ENCODE peak calls at places on chromosomes 4 and X, in seven cellular contexts. One of them, this sample, is unnamed.

GRCh38 chr4:10803944-10804343 is 119.4 kb upstream of the CLNK start:
- DNase-seq in amniotic stem cell: no peak
- DNase-seq in T-helper 9 cell: no peak
- DNase-seq in NCI-H2081: no peak
- DNase-seq in hypothalamus: no peak
- DNase-seq in GM23248: peak
- DNase-seq in cardiac fibroblast: no peak
- DNase-seq in this sample: no peak

GRCh38 chrX:18026171-18026570 is 165.1 kb upstream of the RAI2 start:
- DNase-seq in hypothalamus: no peak
- DNase-seq in T-helper 9 cell: no peak
- DNase-seq in GM23248: no peak
- DNase-seq in cardiac fibroblast: no peak
- DNase-seq in NCI-H2081: no peak
- DNase-seq in amniotic stem cell: no peak
- DNase-seq in this sample: no peak

GRCh38 chr4:185112104-185112503 is 31.0 kb upstream of the SLC25A4 start:
- DNase-seq in hypothalamus: no peak
- DNase-seq in GM23248: peak
- DNase-seq in cardiac fibroblast: peak
- DNase-seq in T-helper 9 cell: no peak
- DNase-seq in NCI-H2081: no peak
- DNase-seq in amniotic stem cell: peak
- DNase-seq in this sample: peak

GRCh38 chr4:100208964-100209363 is 18.7 kb upstream of the DDIT4L start:
- DNase-seq in GM23248: no peak
- DNase-seq in cardiac fibroblast: no peak
- DNase-seq in T-helper 9 cell: no peak
- DNase-seq in amniotic stem cell: no peak
- DNase-seq in hypothalamus: no peak
- DNase-seq in NCI-H2081: no peak
- DNase-seq in this sample: no peak

GRCh38 chr4:61202638-61203495 is 2.7 kb downstream of the ADGRL3 start:
- DNase-seq in T-helper 9 cell: no peak
- DNase-seq in cardiac fibroblast: peak
- DNase-seq in amniotic stem cell: no peak
- DNase-seq in GM23248: no peak
- DNase-seq in hypothalamus: peak
- DNase-seq in NCI-H2081: peak
- DNase-seq in this sample: peak

GRCh38 chrX:8147216-8147615 is 23.9 kb downstream of the VCX2 start:
- DNase-seq in amniotic stem cell: no peak
- DNase-seq in GM23248: no peak
- DNase-seq in T-helper 9 cell: no peak
- DNase-seq in hypothalamus: no peak
- DNase-seq in cardiac fibroblast: no peak
- DNase-seq in NCI-H2081: no peak
- DNase-seq in this sample: no peak

GRCh38 chr4:98284640-98285046 is 23.5 kb downstream of the RAP1GDS1 start:
- DNase-seq in cardiac fibroblast: no peak
- DNase-seq in NCI-H2081: no peak
- DNase-seq in GM23248: peak
- DNase-seq in hypothalamus: no peak
- DNase-seq in amniotic stem cell: no peak
- DNase-seq in T-helper 9 cell: no peak
- DNase-seq in this sample: peak

GRCh38 chr4:169090479-169091215 is 80.6 kb upstream of the CBR4 start:
- DNase-seq in GM23248: no peak
- DNase-seq in cardiac fibroblast: no peak
- DNase-seq in hypothalamus: no peak
- DNase-seq in T-helper 9 cell: no peak
- DNase-seq in amniotic stem cell: no peak
- DNase-seq in NCI-H2081: no peak
- DNase-seq in this sample: no peak

GRCh38 chrX:13816899-13817298 is at the start of gene GPM6B:
- DNase-seq in T-helper 9 cell: no peak
- DNase-seq in GM23248: no peak
- DNase-seq in hypothalamus: peak
- DNase-seq in amniotic stem cell: no peak
- DNase-seq in NCI-H2081: no peak
- DNase-seq in cardiac fibroblast: no peak
- DNase-seq in this sample: no peak

GRCh38 chrX:120759685-120760084 is 116.0 kb downstream of the CT47B1 start:
- DNase-seq in T-helper 9 cell: no peak
- DNase-seq in amniotic stem cell: no peak
- DNase-seq in GM23248: no peak
- DNase-seq in NCI-H2081: no peak
- DNase-seq in hypothalamus: no peak
- DNase-seq in cardiac fibroblast: no peak
- DNase-seq in this sample: no peak

GRCh38 chr4:185535818-185536729 is 767 bp upstream of the PDLIM3 start:
- DNase-seq in amniotic stem cell: no peak
- DNase-seq in T-helper 9 cell: no peak
- DNase-seq in cardiac fibroblast: peak
- DNase-seq in hypothalamus: no peak
- DNase-seq in NCI-H2081: no peak
- DNase-seq in GM23248: peak
- DNase-seq in this sample: no peak

GRCh38 chr4:137994858-137995257 is 247.3 kb downstream of the SLC7A11 start:
- DNase-seq in NCI-H2081: no peak
- DNase-seq in hypothalamus: no peak
- DNase-seq in cardiac fibroblast: peak
- DNase-seq in T-helper 9 cell: no peak
- DNase-seq in amniotic stem cell: no peak
- DNase-seq in GM23248: peak
- DNase-seq in this sample: no peak

GRCh38 chrX:13837290-13837745 is 20.4 kb upstream of the GPM6B start:
- DNase-seq in GM23248: no peak
- DNase-seq in T-helper 9 cell: no peak
- DNase-seq in cardiac fibroblast: peak
- DNase-seq in amniotic stem cell: no peak
- DNase-seq in NCI-H2081: no peak
- DNase-seq in hypothalamus: peak
- DNase-seq in this sample: no peak

GRCh38 chr4:106041294-106042002 is 146.2 kb downstream of the NPNT start:
- DNase-seq in cardiac fibroblast: no peak
- DNase-seq in T-helper 9 cell: no peak
- DNase-seq in hypothalamus: no peak
- DNase-seq in GM23248: peak
- DNase-seq in NCI-H2081: no peak
- DNase-seq in amniotic stem cell: no peak
- DNase-seq in this sample: no peak

GRCh38 chr4:3807861-3808521 is 41.8 kb downstream of the ADRA2C start:
- DNase-seq in T-helper 9 cell: no peak
- DNase-seq in amniotic stem cell: no peak
- DNase-seq in NCI-H2081: no peak
- DNase-seq in hypothalamus: no peak
- DNase-seq in cardiac fibroblast: no peak
- DNase-seq in GM23248: no peak
- DNase-seq in this sample: no peak

GRCh38 chrX:85988353-85988752 is 59.0 kb downstream of the CHM start:
- DNase-seq in GM23248: no peak
- DNase-seq in amniotic stem cell: no peak
- DNase-seq in T-helper 9 cell: no peak
- DNase-seq in hypothalamus: no peak
- DNase-seq in cardiac fibroblast: no peak
- DNase-seq in NCI-H2081: no peak
- DNase-seq in this sample: no peak

GRCh38 chr4:1249731-1250526 is 999 bp upstream of the CTBP1 start:
- DNase-seq in hypothalamus: peak
- DNase-seq in T-helper 9 cell: peak
- DNase-seq in GM23248: peak
- DNase-seq in NCI-H2081: peak
- DNase-seq in cardiac fibroblast: peak
- DNase-seq in amniotic stem cell: no peak
- DNase-seq in this sample: no peak

GRCh38 chr4:45518832-45519231 is 605.0 kb downstream of the GABRG1 start:
- DNase-seq in cardiac fibroblast: no peak
- DNase-seq in GM23248: no peak
- DNase-seq in T-helper 9 cell: no peak
- DNase-seq in NCI-H2081: no peak
- DNase-seq in hypothalamus: no peak
- DNase-seq in amniotic stem cell: no peak
- DNase-seq in this sample: no peak

GRCh38 chrX:107683124-107683895 is 55.0 kb downstream of the PRPS1 start:
- DNase-seq in hypothalamus: no peak
- DNase-seq in amniotic stem cell: no peak
- DNase-seq in NCI-H2081: no peak
- DNase-seq in T-helper 9 cell: no peak
- DNase-seq in GM23248: peak
- DNase-seq in cardiac fibroblast: peak
- DNase-seq in this sample: no peak

GRCh38 chr4:22477136-22477793 is 38.6 kb downstream of the ADGRA3 start:
- DNase-seq in NCI-H2081: no peak
- DNase-seq in GM23248: no peak
- DNase-seq in amniotic stem cell: no peak
- DNase-seq in T-helper 9 cell: no peak
- DNase-seq in cardiac fibroblast: no peak
- DNase-seq in hypothalamus: no peak
- DNase-seq in this sample: no peak

GRCh38 chr4:99389606-99390005 is 37.1 kb upstream of the ADH1C start:
- DNase-seq in T-helper 9 cell: no peak
- DNase-seq in GM23248: peak
- DNase-seq in amniotic stem cell: no peak
- DNase-seq in NCI-H2081: no peak
- DNase-seq in hypothalamus: no peak
- DNase-seq in cardiac fibroblast: peak
- DNase-seq in this sample: no peak

GRCh38 chr4:137378393-137379290 is 153.7 kb downstream of the PCDH18 start:
- DNase-seq in hypothalamus: no peak
- DNase-seq in amniotic stem cell: no peak
- DNase-seq in cardiac fibroblast: no peak
- DNase-seq in NCI-H2081: no peak
- DNase-seq in T-helper 9 cell: no peak
- DNase-seq in GM23248: peak
- DNase-seq in this sample: peak

GRCh38 chrX:7927259-7928167 is at the start of gene PNPLA4:
- DNase-seq in NCI-H2081: peak
- DNase-seq in hypothalamus: peak
- DNase-seq in cardiac fibroblast: peak
- DNase-seq in T-helper 9 cell: peak
- DNase-seq in GM23248: peak
- DNase-seq in amniotic stem cell: peak
- DNase-seq in this sample: peak

GRCh38 chr4:39626261-39626660 is 12.4 kb downstream of the SMIM14 start:
- DNase-seq in GM23248: no peak
- DNase-seq in NCI-H2081: no peak
- DNase-seq in hypothalamus: no peak
- DNase-seq in T-helper 9 cell: no peak
- DNase-seq in cardiac fibroblast: no peak
- DNase-seq in amniotic stem cell: no peak
- DNase-seq in this sample: no peak

GRCh38 chr4:139595989-139596679 is 40.1 kb upstream of the SETD7 start:
- DNase-seq in NCI-H2081: no peak
- DNase-seq in amniotic stem cell: no peak
- DNase-seq in cardiac fibroblast: no peak
- DNase-seq in hypothalamus: no peak
- DNase-seq in T-helper 9 cell: no peak
- DNase-seq in GM23248: peak
- DNase-seq in this sample: no peak

GRCh38 chr4:147596976-147597375 is 20.2 kb upstream of the TMEM184C start:
- DNase-seq in amniotic stem cell: peak
- DNase-seq in T-helper 9 cell: no peak
- DNase-seq in GM23248: peak
- DNase-seq in hypothalamus: no peak
- DNase-seq in NCI-H2081: no peak
- DNase-seq in cardiac fibroblast: peak
- DNase-seq in this sample: peak

GRCh38 chr4:44651425-44651824 is at the start of gene YIPF7:
- DNase-seq in T-helper 9 cell: no peak
- DNase-seq in hypothalamus: no peak
- DNase-seq in cardiac fibroblast: no peak
- DNase-seq in NCI-H2081: no peak
- DNase-seq in GM23248: no peak
- DNase-seq in amniotic stem cell: no peak
- DNase-seq in this sample: no peak

GRCh38 chrX:7926501-7926900 is 712 bp downstream of the PNPLA4 start:
- DNase-seq in GM23248: peak
- DNase-seq in cardiac fibroblast: peak
- DNase-seq in T-helper 9 cell: no peak
- DNase-seq in hypothalamus: no peak
- DNase-seq in amniotic stem cell: no peak
- DNase-seq in NCI-H2081: no peak
- DNase-seq in this sample: peak

GRCh38 chrX:118530537-118530936 is 34.9 kb downstream of the DOCK11 start:
- DNase-seq in NCI-H2081: no peak
- DNase-seq in T-helper 9 cell: no peak
- DNase-seq in amniotic stem cell: no peak
- DNase-seq in GM23248: peak
- DNase-seq in hypothalamus: no peak
- DNase-seq in cardiac fibroblast: peak
- DNase-seq in this sample: no peak

GRCh38 chr4:38132843-38133662 is 172.9 kb downstream of the PTTG2 start:
- DNase-seq in T-helper 9 cell: no peak
- DNase-seq in GM23248: no peak
- DNase-seq in cardiac fibroblast: no peak
- DNase-seq in amniotic stem cell: no peak
- DNase-seq in NCI-H2081: no peak
- DNase-seq in hypothalamus: no peak
- DNase-seq in this sample: no peak

GRCh38 chr4:77801260-77801608 is 17.9 kb downstream of the CNOT6L start:
- DNase-seq in T-helper 9 cell: no peak
- DNase-seq in GM23248: no peak
- DNase-seq in hypothalamus: no peak
- DNase-seq in cardiac fibroblast: no peak
- DNase-seq in NCI-H2081: no peak
- DNase-seq in amniotic stem cell: no peak
- DNase-seq in this sample: no peak

This sample was measured in RWPE1.